ENCODE peak calls at places on chromosomes 1 and 21, in four cellular contexts. S is choroid plexus epithelial cell, P is HCT116, H is thoracic aorta. G is an unnamed sample.
A peak's percentile ranks its signal among the peaks of the same experiment; 100 is the strongest.

GRCh38 chr21:16304189-16304588 is 574.4 kb downstream of the USP25 start:
- DNase-seq in S (no peak), P (no peak), H (no peak), G (no peak)

GRCh38 chr1:185426761-185427698 is 110.0 kb upstream of the IVNS1ABP start:
- DNase-seq in S (peak; percentile 15), P (no peak), H (no peak), G (no peak)

GRCh38 chr1:98077691-98078090 is 156.9 kb upstream of the DPYD start:
- DNase-seq in S (no peak), P (no peak), H (no peak), G (no peak)

GRCh38 chr1:245197911-245198379 is 43.2 kb downstream of the KIF26B start:
- DNase-seq in S (peak; percentile 77), P (no peak), H (no peak), G (no peak)

GRCh38 chr1:9281071-9281827 is 11.4 kb upstream of the SPSB1 start:
- DNase-seq in S (peak; percentile 48), P (no peak), H (no peak), G (no peak)

GRCh38 chr1:20552728-20553571 is 577 bp downstream of the FAM43B start:
- DNase-seq in S (peak; percentile 38), P (no peak), H (no peak), G (no peak)

GRCh38 chr1:156581661-156582387 is 2.3 kb downstream of the TTC24 start:
- DNase-seq in S (no peak), P (no peak), H (no peak), G (peak; percentile 89)

GRCh38 chr1:26786437-26787380 is 1.0 kb upstream of the PIGV start:
- DNase-seq in S (peak; percentile 89), P (no peak), H (peak; percentile 35), G (peak; percentile 77)

GRCh38 chr1:2194898-2195673 is 514 bp upstream of the FAAP20 start:
- DNase-seq in S (peak; percentile 89), P (peak; percentile 67), H (peak; percentile 62), G (peak; percentile 72)
- H3K4me3 ChIP-seq in S (peak overlapping the region; percentile 72), P (peak overlapping the region; percentile 49), H (peak overlapping the region; percentile 83), G (peak overlapping the region; percentile 57)

DNA sequence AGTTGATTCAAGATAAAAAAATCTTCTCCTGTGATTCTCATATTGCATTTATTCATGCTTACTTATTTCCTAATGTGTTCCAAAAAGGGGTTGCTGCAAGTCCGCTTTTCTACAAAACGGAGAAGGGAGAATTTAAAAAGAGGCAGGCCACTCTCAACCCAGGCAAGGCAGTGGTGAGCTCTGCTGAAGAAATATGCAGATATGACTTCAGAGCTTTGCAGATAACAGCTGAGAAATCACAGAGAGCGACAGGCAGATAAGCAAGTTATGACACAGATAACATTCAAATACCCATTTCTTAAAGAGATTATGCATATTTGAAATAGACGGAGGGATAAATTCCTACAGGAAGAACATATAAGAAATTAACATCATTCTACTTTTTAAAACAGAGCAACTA is 79.9 kb downstream of the TBX19 start:
- DNase-seq in S (no peak), P (no peak), H (no peak), G (no peak)
- H3K4me3 ChIP-seq in S (no peak overlapping the region), P (no peak overlapping the region), H (no peak overlapping the region), G (no peak overlapping the region)

DNA sequence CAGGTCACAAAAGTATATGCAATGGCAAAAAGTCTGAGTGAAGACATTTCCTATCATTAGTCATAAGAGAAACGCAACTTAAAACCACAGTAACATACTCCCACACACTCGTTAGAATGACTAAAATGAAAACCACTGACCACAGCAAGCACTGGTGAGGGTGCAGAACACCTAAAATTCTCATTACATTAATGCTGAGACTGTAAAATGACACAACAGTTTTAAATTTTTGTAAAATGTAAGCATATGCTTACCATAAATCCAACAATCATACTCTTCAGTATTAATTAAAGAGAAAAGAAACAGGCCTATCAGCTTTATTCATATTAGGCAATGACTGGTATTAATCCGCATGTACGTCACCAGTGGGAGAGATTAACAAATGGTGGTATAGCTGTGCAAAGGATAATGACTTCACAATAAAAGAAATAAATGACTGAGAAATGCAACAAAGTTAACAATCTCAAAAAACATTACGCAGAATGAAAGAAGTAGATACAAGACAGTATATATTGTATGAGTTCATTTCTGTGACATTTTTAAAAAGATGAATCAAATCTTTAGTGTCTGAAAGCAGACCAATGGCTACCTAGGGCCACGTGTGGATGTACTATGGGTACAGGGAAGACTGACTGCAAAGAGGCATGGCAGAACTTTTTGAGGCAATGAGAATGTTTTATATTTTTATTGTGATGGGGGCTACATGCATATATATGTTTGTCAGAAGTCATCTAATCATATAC is 253.4 kb downstream of the AKT3 start:
- DNase-seq in S (peak; percentile 95), P (no peak), H (no peak), G (peak; percentile 5)
- H3K4me3 ChIP-seq in S (no peak overlapping the region), P (no peak overlapping the region), H (no peak overlapping the region), G (no peak overlapping the region)

DNA sequence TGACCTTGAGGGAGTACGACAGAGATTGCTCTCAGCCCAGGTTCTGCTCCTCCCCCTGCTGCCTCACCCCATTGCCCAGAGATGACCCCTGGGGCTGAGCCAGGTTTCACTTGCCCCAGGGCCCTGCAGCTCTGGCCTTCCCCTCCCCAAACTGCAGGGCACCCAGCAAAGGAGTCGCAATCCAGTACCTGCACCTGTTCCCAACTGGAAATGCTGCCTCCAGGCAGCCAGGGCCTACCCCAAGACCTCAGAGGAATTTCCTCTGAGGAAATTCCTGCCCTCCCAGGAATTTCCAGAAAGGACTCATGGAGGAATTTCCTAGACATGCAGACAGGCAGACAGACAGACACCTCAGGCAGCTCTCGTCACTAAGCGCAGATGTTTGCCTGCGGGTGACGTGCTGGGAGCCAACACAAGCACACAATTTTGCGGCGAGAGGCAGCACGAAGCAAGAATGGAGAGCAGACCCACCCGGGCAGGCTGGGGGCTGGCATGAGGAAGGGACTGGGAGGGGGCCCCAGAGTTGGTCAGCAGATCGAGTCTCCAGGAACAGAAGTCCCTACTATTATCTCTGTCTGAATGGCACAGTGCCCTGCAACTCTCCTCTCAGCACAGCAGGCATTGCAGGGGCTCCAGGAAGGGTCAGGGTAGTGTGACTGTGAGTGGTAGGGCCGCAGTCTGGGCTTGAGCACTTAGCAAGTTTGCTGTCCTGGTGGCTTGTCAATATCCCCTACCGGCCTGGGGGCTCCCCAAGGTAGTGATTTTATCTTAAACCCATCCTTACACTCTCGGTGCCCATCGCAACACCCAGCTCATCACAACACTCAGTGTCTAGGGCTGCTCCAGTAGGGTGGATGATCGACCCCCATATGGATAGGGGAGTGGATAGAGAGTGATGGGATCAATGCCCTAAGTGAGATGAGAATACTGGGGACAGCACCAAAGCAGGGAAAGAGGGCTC is 2.9 kb upstream of the EFNA1 start:
- DNase-seq in S (peak; percentile 21), P (no peak), H (no peak), G (no peak)
- H3K4me3 ChIP-seq in S (no peak overlapping the region), P (no peak overlapping the region), H (no peak overlapping the region), G (no peak overlapping the region)